ENCODE peak calls at places on chromosome 1, in four cellular contexts. H, U, N and J are unnamed samples.

GRCh38 chr1:87061742-87062156 is 147.3 kb downstream of the HS2ST1 start:
- ATAC-seq in U (peak; percentile 85), H (peak; percentile 87), N (no peak), J (peak; percentile 91)

GRCh38 chr1:150262388-150263320 is 5.1 kb downstream of the CA14 start:
- ATAC-seq in U (no peak), H (no peak), N (peak; percentile 39), J (no peak)

GRCh38 chr1:56915960-56916359 is 49.9 kb downstream of the C8B start:
- ATAC-seq in H (no peak), N (no peak), U (no peak), J (no peak)

GRCh38 chr1:168343566-168343965 is 62.9 kb downstream of the TBX19 start:
- ATAC-seq in H (no peak), U (no peak), N (peak; percentile 65), J (no peak)

GRCh38 chr1:184622136-184622823 is 132.4 kb downstream of the EDEM3 start:
- ATAC-seq in U (no peak), H (no peak), N (no peak), J (no peak)

GRCh38 chr1:32179193-32179442 is 357 bp upstream of the TXLNA start:
- ATAC-seq in H (no peak), N (peak; percentile 53), U (no peak), J (no peak)

GRCh38 chr1:100700586-100700985 is 19.0 kb upstream of the VCAM1 start:
- ATAC-seq in U (no peak), N (no peak), H (no peak), J (no peak)

GRCh38 chr1:180610556-180611015 is 21.2 kb upstream of the XPR1 start:
- ATAC-seq in U (no peak), N (no peak), H (no peak), J (no peak)

GRCh38 chr1:228921473-228921872 is 186.2 kb downstream of the RHOU start:
- ATAC-seq in H (no peak), N (no peak), U (no peak), J (no peak)

GRCh38 chr1:63871451-63871850 is 97.6 kb downstream of the ROR1 start:
- ATAC-seq in H (no peak), U (no peak), N (no peak), J (no peak)